ENCODE peak calls at places on chromosomes 4 and X, in eight cellular contexts. G, B, O, X, P, J, Z and E are unnamed samples. For H3K4me1, the result is how much of the 10 kb centered on the place peaks cover.

GRCh38 chr4:99634742-99635360 is 22.8 kb downstream of the C4orf54 start:
- DNase-seq in G (no peak), B (no peak), O (no peak), X (no peak), P (no peak), J (no peak), Z (no peak), E (no peak)

GRCh38 chr4:149441338-149441737 is 374.3 kb downstream of the IQCM start:
- DNase-seq in G (no peak), B (no peak), O (no peak), X (peak), P (no peak), J (no peak), Z (no peak), E (peak)

GRCh38 chr4:42750091-42750490 is 93.2 kb upstream of the ATP8A1 start:
- DNase-seq in G (no peak), B (no peak), O (no peak), X (no peak), P (no peak), J (peak), Z (no peak), E (no peak)

GRCh38 chrX:76433219-76433618 is 5.7 kb downstream of the MAGEE1 start:
- DNase-seq in G (no peak), B (no peak), O (no peak), X (no peak), P (no peak), J (peak), Z (no peak), E (no peak)

GRCh38 chr4:128301979-128302378 is 14.4 kb upstream of the PGRMC2 start:
- DNase-seq in G (no peak), B (no peak), O (no peak), X (no peak), P (no peak), J (no peak), Z (no peak), E (no peak)

GRCh38 chr4:140144050-140144449 is 9.9 kb downstream of the MAML3 start:
- DNase-seq in G (no peak), B (no peak), O (no peak), X (no peak), P (no peak), J (no peak), Z (no peak), E (no peak)

GRCh38 chr4:1535926-1536578 is 129.8 kb upstream of the NKX1-1 start:
- DNase-seq in G (no peak), B (no peak), O (no peak), X (no peak), P (no peak), J (no peak), Z (peak), E (no peak)

GRCh38 chrX:86348669-86349068 is 200.4 kb downstream of the DACH2 start:
- DNase-seq in G (no peak), B (peak), O (no peak), X (no peak), P (peak), J (no peak), Z (no peak), E (no peak)

GRCh38 chrX:120727911-120728310 is 98.1 kb upstream of the C1GALT1C1 start:
- DNase-seq in G (no peak), B (no peak), O (no peak), X (peak), P (no peak), J (no peak), Z (no peak), E (no peak)

GRCh38 chr4:56086073-56086521 is 137.4 kb downstream of the CEP135 start:
- DNase-seq in G (no peak), B (no peak), O (no peak), X (no peak), P (no peak), J (peak), Z (no peak), E (peak)

GRCh38 chr4:88526221-88526815 is 2.7 kb upstream of the PYURF start:
- DNase-seq in G (no peak), B (no peak), O (no peak), X (peak), P (no peak), J (no peak), Z (no peak), E (peak)

GRCh38 chr4:15455290-15455689 is 14.4 kb upstream of the CC2D2A start:
- DNase-seq in G (no peak), B (no peak), O (no peak), X (peak), P (no peak), J (no peak), Z (no peak), E (peak)

GRCh38 chrX:133676344-133677122 is 261.2 kb upstream of the GPC4 start:
- DNase-seq in G (no peak), B (no peak), O (peak), X (no peak), P (no peak), J (no peak), Z (no peak), E (no peak)

GRCh38 chr4:99383833-99384392 is 31.4 kb upstream of the ADH1C start:
- DNase-seq in G (no peak), B (no peak), O (no peak), X (peak), P (no peak), J (no peak), Z (no peak), E (peak)

GRCh38 chr4:181601118-181601517 is 642.1 kb upstream of the TENM3 start:
- DNase-seq in G (no peak), B (no peak), O (no peak), X (no peak), P (no peak), J (no peak), Z (no peak), E (no peak)

GRCh38 chr4:6229095-6229494 is 28.7 kb upstream of the JAKMIP1 start:
- DNase-seq in G (no peak), B (no peak), O (no peak), X (no peak), P (no peak), J (no peak), Z (no peak), E (no peak)

GRCh38 chr4:118076958-118077766 is 42.9 kb downstream of the NDST3 start:
- DNase-seq in G (peak), B (peak), O (no peak), X (peak), P (peak), J (no peak), Z (no peak), E (peak)

GRCh38 chrX:150446151-150446550 is 83.0 kb downstream of the MAMLD1 start:
- DNase-seq in G (no peak), B (no peak), O (peak), X (no peak), P (no peak), J (no peak), Z (no peak), E (peak)

GRCh38 chr4:54076673-54077072 is 12.3 kb upstream of the CHIC2 start:
- DNase-seq in G (no peak), B (no peak), O (no peak), X (no peak), P (no peak), J (no peak), Z (no peak), E (no peak)

GRCh38 chr4:16516796-16517413 is 290.6 kb upstream of the TAPT1 start:
- DNase-seq in G (no peak), B (no peak), O (peak), X (peak), P (peak), J (peak), Z (no peak), E (peak)

GRCh38 chrX:85051627-85052026 is 48.0 kb downstream of the APOOL start:
- DNase-seq in G (no peak), B (no peak), O (no peak), X (no peak), P (no peak), J (no peak), Z (no peak), E (no peak)

GRCh38 chr4:41644288-41644914 is 104.1 kb downstream of the PHOX2B start:
- DNase-seq in G (no peak), B (peak), O (peak), X (peak), P (peak), J (peak), Z (no peak), E (peak)

GRCh38 chrX:20144491-20144890 is 2.9 kb upstream of the EIF1AX start:
- DNase-seq in G (no peak), B (no peak), O (no peak), X (peak), P (no peak), J (no peak), Z (no peak), E (no peak)

GRCh38 chr4:673349-674091 is 556 bp downstream of the ATP5ME start:
- DNase-seq in G (no peak), B (no peak), O (peak), X (no peak), P (peak), J (no peak), Z (peak), E (no peak)

GRCh38 chr4:184932343-184932742 is 85.9 kb upstream of the HELT start:
- DNase-seq in G (no peak), B (no peak), O (no peak), X (no peak), P (no peak), J (peak), Z (no peak), E (no peak)

GRCh38 chrX:136032370-136032769 is 47.1 kb downstream of the SLC9A6 start:
- DNase-seq in G (no peak), B (no peak), O (no peak), X (peak), P (no peak), J (no peak), Z (no peak), E (no peak)

GRCh38 chr4:149708513-149709175 is 107.0 kb downstream of the IQCM start:
- DNase-seq in G (no peak), B (no peak), O (no peak), X (peak), P (no peak), J (no peak), Z (no peak), E (no peak)

GRCh38 chr4:31230579-31230978 is 510.4 kb downstream of the PCDH7 start:
- DNase-seq in G (no peak), B (no peak), O (no peak), X (no peak), P (no peak), J (peak), Z (no peak), E (no peak)

GRCh38 chr4:40243390-40243948 is 46.6 kb downstream of the RHOH start:
- DNase-seq in G (no peak), B (no peak), O (no peak), X (no peak), P (no peak), J (no peak), Z (peak), E (no peak)

GRCh38 chrX:119763175-119763574 is 4.8 kb downstream of the SOWAHD start:
- DNase-seq in G (no peak), B (no peak), O (no peak), X (peak), P (no peak), J (no peak), Z (no peak), E (no peak)

GRCh38 chr4:177451108-177451500 is 8.9 kb upstream of the AGA start:
- DNase-seq in G (no peak), B (no peak), O (no peak), X (no peak), P (no peak), J (no peak), Z (no peak), E (no peak)

GRCh38 chr4:5940470-5941203 is 47.8 kb upstream of the CRMP1 start:
- DNase-seq in G (no peak), B (no peak), O (no peak), X (no peak), P (peak), J (peak), Z (peak), E (peak)

GRCh38 chr4:26032142-26032541 is 118.1 kb downstream of the SMIM20 start:
- DNase-seq in G (no peak), B (no peak), O (no peak), X (peak), P (no peak), J (no peak), Z (no peak), E (no peak)
- H3K4me1 ChIP-seq in G (under half), B (under half), O (under half), X (under half), P (under half), J (under half), Z (under half), E (under half)

GRCh38 chr4:14176613-14177012 is 549.1 kb upstream of the BOD1L1 start:
- DNase-seq in G (no peak), B (no peak), O (no peak), X (no peak), P (no peak), J (no peak), Z (no peak), E (no peak)
- H3K27ac ChIP-seq in G (no peak), B (peak), O (no peak), X (no peak), P (no peak), J (no peak), Z (no peak), E (no peak)

GRCh38 chrX:46693149-46693548 is 65.8 kb downstream of the SLC9A7 start:
- DNase-seq in G (no peak), B (no peak), O (no peak), X (no peak), P (no peak), J (no peak), Z (no peak), E (no peak)
- TF ChIP-seq CTCF in G (no peak), B (no peak), O (no peak), X (no peak), P (no peak), J (no peak), Z (no peak), E (no peak)

GRCh38 chr4:38452009-38452408 is 212.0 kb upstream of the KLF3 start:
- DNase-seq in G (no peak), B (no peak), O (no peak), X (no peak), P (no peak), J (no peak), Z (no peak), E (no peak)

GRCh38 chr4:38453253-38453881 is 210.6 kb upstream of the KLF3 start:
- DNase-seq in G (no peak), B (no peak), O (no peak), X (no peak), P (no peak), J (no peak), Z (no peak), E (no peak)

GRCh38 chr4:38456096-38456495 is 207.9 kb upstream of the KLF3 start:
- DNase-seq in G (no peak), B (no peak), O (no peak), X (no peak), P (no peak), J (no peak), Z (no peak), E (no peak)

GRCh38 chr4:38454284-38454683 is 209.7 kb upstream of the KLF3 start:
- DNase-seq in G (no peak), B (no peak), O (no peak), X (no peak), P (no peak), J (no peak), Z (no peak), E (no peak)

DNA sequence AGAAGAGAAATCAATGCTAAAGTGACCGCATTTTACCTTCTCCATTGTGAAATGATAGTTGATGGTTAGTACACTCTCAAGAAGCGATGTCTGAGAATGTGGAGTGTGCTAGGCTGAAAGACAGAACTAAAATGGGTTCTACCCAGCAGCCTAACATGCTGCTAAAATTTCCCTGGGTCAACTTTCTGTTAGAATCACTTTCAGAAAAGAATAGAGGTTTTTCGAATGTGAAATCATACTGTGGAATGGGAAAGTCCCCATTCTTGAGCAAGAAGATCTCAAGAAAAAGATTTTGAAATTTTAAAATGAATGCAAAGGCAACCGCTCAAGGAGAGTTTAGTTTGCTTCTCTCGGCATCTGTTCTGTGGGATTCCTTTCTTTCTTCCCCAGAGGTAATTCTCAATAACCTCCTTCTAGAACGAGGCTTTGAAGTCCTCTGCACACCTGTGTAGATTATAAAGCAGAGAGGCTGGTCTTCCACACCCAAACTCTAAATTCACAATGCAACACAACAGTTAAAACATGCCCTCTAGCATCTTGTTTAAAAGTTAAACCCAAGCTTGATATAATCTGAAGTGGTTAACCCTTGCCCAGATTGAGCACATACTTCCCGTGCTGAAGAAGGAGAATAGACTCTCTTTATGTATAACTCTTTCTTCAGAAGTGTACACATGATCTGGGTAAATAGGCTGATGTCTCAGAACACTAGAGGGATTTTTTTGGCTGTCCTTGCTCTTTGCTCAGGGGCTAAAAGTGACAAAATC is 208.7 kb upstream of the KLF3 start:
- DNase-seq in G (no peak), B (no peak), O (no peak), X (no peak), P (no peak), J (no peak), Z (no peak), E (no peak)
- H3K4me1 ChIP-seq in G (under half), B (under half), O (under half), X (under half), P (under half), J (under half), Z (under half), E (under half)

GRCh38 chrX:153336988-153337387 is 3.0 kb downstream of the ZNF275 start:
- DNase-seq in G (no peak), B (no peak), O (no peak), X (no peak), P (no peak), J (no peak), Z (no peak), E (no peak)
- H3K27ac ChIP-seq in G (no peak), B (no peak), O (no peak), X (no peak), P (no peak), J (no peak), Z (no peak), E (no peak)

GRCh38 chr4:108743021-108743420 is 19.8 kb downstream of the ETNPPL start:
- DNase-seq in G (no peak), B (no peak), O (no peak), X (no peak), P (no peak), J (peak), Z (no peak), E (peak)
- TF ChIP-seq CTCF in G (peak), B (no peak), O (no peak), X (no peak), P (no peak), J (no peak), Z (no peak), E (peak)

DNA sequence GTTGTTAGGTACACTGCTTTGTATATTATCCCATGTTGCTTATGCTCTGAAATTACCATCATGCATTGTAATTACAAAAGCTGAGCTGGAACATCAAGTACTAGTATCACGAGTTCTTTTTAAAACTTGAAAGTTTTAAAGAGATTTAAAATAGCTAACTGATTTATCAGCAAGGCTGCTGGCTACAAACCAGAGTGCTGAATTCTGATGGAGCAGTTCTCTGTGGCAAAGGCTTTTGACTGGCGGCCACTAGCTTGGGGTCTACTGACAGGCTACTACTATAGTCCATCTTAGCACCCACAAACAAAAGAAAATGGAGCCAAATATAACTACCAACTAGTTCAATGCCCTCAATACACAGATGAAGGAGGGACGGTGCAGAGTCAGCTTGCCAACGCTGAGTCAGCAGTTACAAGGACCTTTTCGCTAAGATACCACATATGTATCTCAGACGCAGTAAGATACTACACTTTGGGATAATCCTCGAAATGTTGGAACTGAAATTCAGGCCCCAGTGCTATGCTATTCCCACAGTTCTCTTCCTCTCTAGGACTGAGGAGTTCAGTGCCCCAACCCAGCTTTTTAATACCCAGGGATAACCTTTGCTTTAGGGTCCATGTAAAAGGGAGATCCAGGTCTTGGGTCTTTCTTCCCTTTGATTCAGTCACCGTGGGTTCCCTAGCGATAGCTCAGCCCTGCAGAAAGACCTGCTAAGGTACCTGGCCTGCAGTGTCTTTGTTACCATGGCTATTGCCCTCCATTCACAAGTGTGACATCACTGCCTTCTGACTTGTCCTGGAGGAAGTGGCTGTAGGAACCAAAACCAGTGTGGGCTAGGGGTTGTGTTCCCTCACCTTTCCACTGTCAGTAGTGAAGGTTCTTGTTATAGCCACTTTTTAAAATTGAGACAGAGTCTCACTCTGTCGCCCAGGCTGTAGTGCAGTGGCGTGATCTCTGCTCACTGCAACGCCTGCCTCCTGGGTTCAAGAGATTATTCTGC is 22.8 kb downstream of the MFAP3L start:
- DNase-seq in G (no peak), B (no peak), O (no peak), X (no peak), P (no peak), J (no peak), Z (no peak), E (no peak)
- H3K4me1 ChIP-seq in G (under half), B (under half), O (under half), X (under half), P (under half), J (under half), Z (under half), E (under half)